ENCODE peak calls at places on chromosomes 4 and X, in four cellular contexts. A, S, C and T are unnamed samples.

GRCh38 chrX:102155806-102156179 is at the start of gene BEX5:
- DNase-seq in A (peak; percentile 54), S (peak; percentile 5), C (no peak), T (peak; percentile 50)

GRCh38 chr4:165873298-165874071 is 448 bp downstream of the TLL1 start:
- DNase-seq in A (peak; percentile 50), S (peak; percentile 16), C (no peak), T (no peak)

GRCh38 chr4:71550220-71551190 is 211.7 kb downstream of the SLC4A4 start:
- DNase-seq in A (peak; percentile 8), S (peak; percentile 8), C (no peak), T (no peak)

GRCh38 chrX:67104982-67105757 is 438.7 kb upstream of the AR start:
- DNase-seq in A (no peak), S (no peak), C (no peak), T (no peak)

GRCh38 chr4:147078875-147079658 is 133.4 kb upstream of the TTC29 start:
- DNase-seq in A (peak; percentile 7), S (no peak), C (no peak), T (no peak)

GRCh38 chr4:165874072-165874798 is 1.2 kb downstream of the TLL1 start:
- DNase-seq in A (peak; percentile 36), S (no peak), C (no peak), T (no peak)

GRCh38 chr4:76197971-76198410 is 15.6 kb downstream of the SCARB2 start:
- DNase-seq in A (peak; percentile 46), S (peak; percentile 68), C (peak; percentile 96), T (no peak)

GRCh38 chr4:10115271-10115656 is 1.3 kb downstream of the WDR1 start:
- DNase-seq in A (peak; percentile 73), S (peak; percentile 66), C (no peak), T (no peak)

GRCh38 chrX:30973784-30974427 is 84.9 kb upstream of the TAB3 start:
- DNase-seq in A (no peak), S (no peak), C (no peak), T (peak; percentile 2)

GRCh38 chr4:48960988-48961635 is 25.0 kb upstream of the CWH43 start:
- DNase-seq in A (peak; percentile 93), S (no peak), C (no peak), T (no peak)

GRCh38 chr4:27463816-27464215 is 603.2 kb downstream of the STIM2 start:
- DNase-seq in A (peak; percentile 75), S (peak; percentile 68), C (no peak), T (no peak)

GRCh38 chr4:6028168-6028567 is 9.9 kb upstream of the C4orf50 start:
- DNase-seq in A (no peak), S (no peak), C (no peak), T (no peak)

GRCh38 chr4:76764251-76764650 is 133.7 kb downstream of the SOWAHB start:
- DNase-seq in A (peak; percentile 41), S (peak; percentile 73), C (no peak), T (no peak)

GRCh38 chr4:25440478-25441030 is 63.5 kb downstream of the ANAPC4 start:
- DNase-seq in A (no peak), S (no peak), C (no peak), T (no peak)

GRCh38 chrX:150548684-150549083 is 19.7 kb upstream of the MTM1 start:
- DNase-seq in A (peak; percentile 63), S (peak; percentile 52), C (no peak), T (no peak)

GRCh38 chrX:12890467-12890866 is 16.0 kb upstream of the TLR8 start:
- DNase-seq in A (no peak), S (no peak), C (no peak), T (no peak)

GRCh38 chrX:115940888-115941332 is 229.6 kb upstream of the AGTR2 start:
- DNase-seq in A (peak; percentile 3), S (peak; percentile 43), C (no peak), T (no peak)

GRCh38 chrX:12197030-12197429 is 58.8 kb downstream of the FRMPD4 start:
- DNase-seq in A (no peak), S (peak; percentile 15), C (no peak), T (peak; percentile 11)

GRCh38 chr4:16725252-16725651 is 173.2 kb downstream of the LDB2 start:
- DNase-seq in A (no peak), S (no peak), C (no peak), T (no peak)

GRCh38 chr4:136484996-136485395 is 1047.3 kb downstream of the PCDH18 start:
- DNase-seq in A (peak; percentile 8), S (no peak), C (no peak), T (no peak)

GRCh38 chrX:1727531-1728027 is 112.7 kb downstream of the ASMT start:
- DNase-seq in A (peak; percentile 60), S (no peak), C (no peak), T (no peak)

GRCh38 chr4:166400270-166400894 is 527.3 kb downstream of the TLL1 start:
- DNase-seq in A (no peak), S (no peak), C (no peak), T (no peak)

GRCh38 chrX:49073641-49074575 is at the start of gene PRAF2:
- DNase-seq in A (peak; percentile 92), S (peak; percentile 89), C (peak; percentile 44), T (peak; percentile 61)

GRCh38 chrX:54529166-54529558 is 857 bp upstream of the GNL3L start:
- DNase-seq in A (no peak), S (no peak), C (peak; percentile 0), T (no peak)

GRCh38 chr4:101356928-101357327 is 9.6 kb upstream of the PPP3CA start:
- DNase-seq in A (peak; percentile 97), S (peak; percentile 93), C (no peak), T (no peak)

GRCh38 chrX:118216488-118216887 is 99.9 kb upstream of the KLHL13 start:
- DNase-seq in A (no peak), S (no peak), C (peak; percentile 5), T (no peak)

GRCh38 chr4:65668201-65669007 is 1.9 kb downstream of the EPHA5 start:
- DNase-seq in A (peak; percentile 9), S (peak; percentile 16), C (no peak), T (no peak)

GRCh38 chrX:119181491-119181890 is 53.9 kb upstream of the KIAA1210 start:
- DNase-seq in A (peak; percentile 23), S (peak; percentile 22), C (no peak), T (no peak)

GRCh38 chrX:109347618-109348017 is 134.3 kb downstream of the GUCY2F start:
- DNase-seq in A (peak; percentile 53), S (peak; percentile 39), C (no peak), T (no peak)